ENCODE peak calls at places on chromosome 12, in seven cellular contexts. One of them, this sample, is unnamed.

GRCh38 chr12:70365648-70366518 is at the start of gene KCNMB4:
- DNase-seq in AG04450: no peak
- DNase-seq in neural progenitor cell: peak; percentile 95
- DNase-seq in mammary epithelial cell: peak; percentile 43
- DNase-seq in heart right ventricle: peak; percentile 69
- DNase-seq in effector memory CD4-positive, alpha-beta T cell: peak; percentile 66
- DNase-seq in psoas muscle: peak; percentile 73
- DNase-seq in this sample: no peak

GRCh38 chr12:42130670-42131402 is 13.8 kb downstream of the GXYLT1 start:
- DNase-seq in AG04450: no peak
- DNase-seq in neural progenitor cell: no peak
- DNase-seq in mammary epithelial cell: peak; percentile 60
- DNase-seq in heart right ventricle: no peak
- DNase-seq in effector memory CD4-positive, alpha-beta T cell: no peak
- DNase-seq in psoas muscle: peak; percentile 51
- DNase-seq in this sample: peak; percentile 50

GRCh38 chr12:131853832-131854797 is 25.9 kb downstream of the MMP17 start:
- DNase-seq in AG04450: no peak
- DNase-seq in neural progenitor cell: no peak
- DNase-seq in mammary epithelial cell: no peak
- DNase-seq in heart right ventricle: no peak
- DNase-seq in effector memory CD4-positive, alpha-beta T cell: no peak
- DNase-seq in psoas muscle: no peak
- DNase-seq in this sample: no peak

GRCh38 chr12:57134949-57135348 is 6.7 kb downstream of the LRP1 start:
- DNase-seq in AG04450: no peak
- DNase-seq in neural progenitor cell: no peak
- DNase-seq in mammary epithelial cell: no peak
- DNase-seq in heart right ventricle: no peak
- DNase-seq in effector memory CD4-positive, alpha-beta T cell: no peak
- DNase-seq in psoas muscle: no peak
- DNase-seq in this sample: no peak

GRCh38 chr12:53538209-53538689 is 31.0 kb upstream of the NPFF start:
- DNase-seq in AG04450: no peak
- DNase-seq in neural progenitor cell: no peak
- DNase-seq in mammary epithelial cell: peak; percentile 54
- DNase-seq in heart right ventricle: no peak
- DNase-seq in effector memory CD4-positive, alpha-beta T cell: no peak
- DNase-seq in psoas muscle: no peak
- DNase-seq in this sample: peak; percentile 31

GRCh38 chr12:49357099-49357678 is 10.1 kb upstream of the SPATS2 start:
- DNase-seq in AG04450: peak; percentile 32
- DNase-seq in neural progenitor cell: peak; percentile 37
- DNase-seq in mammary epithelial cell: peak; percentile 46
- DNase-seq in heart right ventricle: no peak
- DNase-seq in effector memory CD4-positive, alpha-beta T cell: no peak
- DNase-seq in psoas muscle: no peak
- DNase-seq in this sample: no peak

GRCh38 chr12:28237423-28237822 is 47.2 kb downstream of the CCDC91 start:
- DNase-seq in AG04450: no peak
- DNase-seq in neural progenitor cell: no peak
- DNase-seq in mammary epithelial cell: no peak
- DNase-seq in heart right ventricle: no peak
- DNase-seq in effector memory CD4-positive, alpha-beta T cell: no peak
- DNase-seq in psoas muscle: no peak
- DNase-seq in this sample: no peak

GRCh38 chr12:79983969-79984629 is 49.2 kb upstream of the PPP1R12A start:
- DNase-seq in AG04450: no peak
- DNase-seq in neural progenitor cell: peak; percentile 42
- DNase-seq in mammary epithelial cell: peak; percentile 33
- DNase-seq in heart right ventricle: no peak
- DNase-seq in effector memory CD4-positive, alpha-beta T cell: no peak
- DNase-seq in psoas muscle: no peak
- DNase-seq in this sample: no peak

GRCh38 chr12:100656806-100657205 is 83.3 kb downstream of the GAS2L3 start:
- DNase-seq in AG04450: no peak
- DNase-seq in neural progenitor cell: peak; percentile 67
- DNase-seq in mammary epithelial cell: no peak
- DNase-seq in heart right ventricle: no peak
- DNase-seq in effector memory CD4-positive, alpha-beta T cell: no peak
- DNase-seq in psoas muscle: no peak
- DNase-seq in this sample: no peak

GRCh38 chr12:108418162-108418561 is 79.1 kb upstream of the CMKLR1 start:
- DNase-seq in AG04450: no peak
- DNase-seq in neural progenitor cell: no peak
- DNase-seq in mammary epithelial cell: no peak
- DNase-seq in heart right ventricle: no peak
- DNase-seq in effector memory CD4-positive, alpha-beta T cell: no peak
- DNase-seq in psoas muscle: no peak
- DNase-seq in this sample: no peak

GRCh38 chr12:100069795-100070194 is 72.9 kb downstream of the BLTP3B start:
- DNase-seq in AG04450: no peak
- DNase-seq in neural progenitor cell: no peak
- DNase-seq in mammary epithelial cell: no peak
- DNase-seq in heart right ventricle: no peak
- DNase-seq in effector memory CD4-positive, alpha-beta T cell: no peak
- DNase-seq in psoas muscle: no peak
- DNase-seq in this sample: no peak

GRCh38 chr12:51162217-51162616 is 10.7 kb downstream of the TFCP2 start:
- DNase-seq in AG04450: no peak
- DNase-seq in neural progenitor cell: no peak
- DNase-seq in mammary epithelial cell: no peak
- DNase-seq in heart right ventricle: no peak
- DNase-seq in effector memory CD4-positive, alpha-beta T cell: no peak
- DNase-seq in psoas muscle: no peak
- DNase-seq in this sample: no peak

GRCh38 chr12:6230321-6231110 is 30.3 kb downstream of the CD9 start:
- DNase-seq in AG04450: no peak
- DNase-seq in neural progenitor cell: no peak
- DNase-seq in mammary epithelial cell: peak; percentile 89
- DNase-seq in heart right ventricle: no peak
- DNase-seq in effector memory CD4-positive, alpha-beta T cell: peak; percentile 51
- DNase-seq in psoas muscle: peak; percentile 54
- DNase-seq in this sample: peak; percentile 71

GRCh38 chr12:117853600-117853999 is 115.2 kb downstream of the KSR2 start:
- DNase-seq in AG04450: no peak
- DNase-seq in neural progenitor cell: no peak
- DNase-seq in mammary epithelial cell: peak; percentile 73
- DNase-seq in heart right ventricle: no peak
- DNase-seq in effector memory CD4-positive, alpha-beta T cell: no peak
- DNase-seq in psoas muscle: no peak
- DNase-seq in this sample: no peak

GRCh38 chr12:1698638-1699214 is 7.9 kb downstream of the ADIPOR2 start:
- DNase-seq in AG04450: no peak
- DNase-seq in neural progenitor cell: no peak
- DNase-seq in mammary epithelial cell: no peak
- DNase-seq in heart right ventricle: no peak
- DNase-seq in effector memory CD4-positive, alpha-beta T cell: no peak
- DNase-seq in psoas muscle: no peak
- DNase-seq in this sample: no peak

GRCh38 chr12:130192667-130193345 is 30.5 kb downstream of the FZD10 start:
- DNase-seq in AG04450: no peak
- DNase-seq in neural progenitor cell: peak; percentile 14
- DNase-seq in mammary epithelial cell: no peak
- DNase-seq in heart right ventricle: no peak
- DNase-seq in effector memory CD4-positive, alpha-beta T cell: no peak
- DNase-seq in psoas muscle: no peak
- DNase-seq in this sample: no peak

GRCh38 chr12:16075887-16076286 is 164.8 kb downstream of the DERA start:
- DNase-seq in AG04450: no peak
- DNase-seq in neural progenitor cell: no peak
- DNase-seq in mammary epithelial cell: no peak
- DNase-seq in heart right ventricle: no peak
- DNase-seq in effector memory CD4-positive, alpha-beta T cell: no peak
- DNase-seq in psoas muscle: no peak
- DNase-seq in this sample: no peak

GRCh38 chr12:11059784-11060183 is 2.3 kb downstream of the TAS2R46 start:
- DNase-seq in AG04450: no peak
- DNase-seq in neural progenitor cell: no peak
- DNase-seq in mammary epithelial cell: peak; percentile 7
- DNase-seq in heart right ventricle: no peak
- DNase-seq in effector memory CD4-positive, alpha-beta T cell: no peak
- DNase-seq in psoas muscle: no peak
- DNase-seq in this sample: no peak

GRCh38 chr12:89980236-89980635 is 271.6 kb upstream of the ATP2B1 start:
- DNase-seq in AG04450: no peak
- DNase-seq in neural progenitor cell: no peak
- DNase-seq in mammary epithelial cell: peak; percentile 41
- DNase-seq in heart right ventricle: no peak
- DNase-seq in effector memory CD4-positive, alpha-beta T cell: no peak
- DNase-seq in psoas muscle: no peak
- DNase-seq in this sample: no peak

GRCh38 chr12:65536876-65537661 is 258.6 kb downstream of the MSRB3 start:
- DNase-seq in AG04450: peak; percentile 99
- DNase-seq in neural progenitor cell: no peak
- DNase-seq in mammary epithelial cell: peak; percentile 97
- DNase-seq in heart right ventricle: no peak
- DNase-seq in effector memory CD4-positive, alpha-beta T cell: no peak
- DNase-seq in psoas muscle: no peak
- DNase-seq in this sample: peak; percentile 41

GRCh38 chr12:50690923-50691322 is 73.0 kb upstream of the ATF1 start:
- DNase-seq in AG04450: no peak
- DNase-seq in neural progenitor cell: no peak
- DNase-seq in mammary epithelial cell: no peak
- DNase-seq in heart right ventricle: peak; percentile 19
- DNase-seq in effector memory CD4-positive, alpha-beta T cell: no peak
- DNase-seq in psoas muscle: no peak
- DNase-seq in this sample: no peak

GRCh38 chr12:15728118-15728598 is 61.0 kb downstream of the EPS8 start:
- DNase-seq in AG04450: peak; percentile 21
- DNase-seq in neural progenitor cell: no peak
- DNase-seq in mammary epithelial cell: peak; percentile 73
- DNase-seq in heart right ventricle: no peak
- DNase-seq in effector memory CD4-positive, alpha-beta T cell: no peak
- DNase-seq in psoas muscle: no peak
- DNase-seq in this sample: no peak

DNA sequence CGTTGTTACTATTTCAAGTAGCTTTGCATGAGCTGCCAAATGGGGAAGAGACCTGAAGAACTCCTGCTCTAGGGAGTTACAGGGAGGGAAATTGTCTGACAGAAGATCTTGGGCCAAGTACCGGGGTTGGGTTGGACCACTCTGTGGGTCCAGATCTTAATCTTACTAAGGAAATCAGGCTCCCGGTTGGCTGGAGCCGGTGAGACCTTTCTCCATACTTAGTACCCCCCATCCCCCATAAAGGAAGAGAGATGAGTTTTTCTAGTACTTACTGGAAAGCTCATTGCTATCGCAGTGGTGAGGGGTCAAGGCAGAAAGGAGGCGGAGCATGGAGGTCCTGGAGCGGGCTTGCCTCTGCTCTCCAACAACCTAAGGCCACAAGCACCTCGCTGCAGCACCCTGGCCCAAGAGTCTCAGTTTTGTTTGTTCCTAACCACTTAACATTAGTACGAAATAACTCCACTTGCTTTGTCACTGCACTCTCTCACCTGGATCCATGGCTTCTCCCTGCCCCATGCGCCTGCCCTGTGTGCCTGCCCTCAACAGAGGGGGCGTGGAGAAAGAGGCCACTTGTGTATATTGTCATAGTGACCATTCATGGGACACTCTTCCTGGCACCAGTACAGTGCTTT is 6.8 kb upstream of the UNC119B start:
- DNase-seq in AG04450: no peak
- DNase-seq in neural progenitor cell: no peak
- DNase-seq in mammary epithelial cell: no peak
- DNase-seq in heart right ventricle: no peak
- DNase-seq in effector memory CD4-positive, alpha-beta T cell: no peak
- DNase-seq in psoas muscle: no peak
- DNase-seq in this sample: no peak
- H3K27ac ChIP-seq in AG04450: no peak overlapping the region
- H3K27ac ChIP-seq in neural progenitor cell: no peak overlapping the region
- H3K27ac ChIP-seq in mammary epithelial cell: no peak overlapping the region
- H3K27ac ChIP-seq in heart right ventricle: no peak overlapping the region
- H3K27ac ChIP-seq in effector memory CD4-positive, alpha-beta T cell: no peak overlapping the region
- H3K27ac ChIP-seq in psoas muscle: no peak overlapping the region
- H3K27ac ChIP-seq in this sample: no peak overlapping the region

GRCh38 chr12:122651520-122652224 is 51.5 kb downstream of the HCAR2 start:
- DNase-seq in AG04450: no peak
- DNase-seq in neural progenitor cell: no peak
- DNase-seq in mammary epithelial cell: no peak
- DNase-seq in heart right ventricle: no peak
- DNase-seq in effector memory CD4-positive, alpha-beta T cell: no peak
- DNase-seq in psoas muscle: no peak
- DNase-seq in this sample: peak; percentile 24
- H3K4me3 ChIP-seq in AG04450: no peak overlapping the region
- H3K4me3 ChIP-seq in neural progenitor cell: no peak overlapping the region
- H3K4me3 ChIP-seq in mammary epithelial cell: no peak overlapping the region
- H3K4me3 ChIP-seq in heart right ventricle: no peak overlapping the region
- H3K4me3 ChIP-seq in effector memory CD4-positive, alpha-beta T cell: no peak overlapping the region
- H3K4me3 ChIP-seq in psoas muscle: no peak overlapping the region
- H3K4me3 ChIP-seq in this sample: no peak overlapping the region

GRCh38 chr12:124832856-124833255 is 30.8 kb downstream of the SCARB1 start:
- DNase-seq in AG04450: no peak
- DNase-seq in neural progenitor cell: no peak
- DNase-seq in mammary epithelial cell: no peak
- DNase-seq in heart right ventricle: no peak
- DNase-seq in effector memory CD4-positive, alpha-beta T cell: no peak
- DNase-seq in psoas muscle: no peak
- DNase-seq in this sample: no peak
- H3K27ac ChIP-seq in AG04450: no peak overlapping the region
- H3K27ac ChIP-seq in neural progenitor cell: no peak overlapping the region
- H3K27ac ChIP-seq in mammary epithelial cell: no peak overlapping the region
- H3K27ac ChIP-seq in heart right ventricle: no peak overlapping the region
- H3K27ac ChIP-seq in effector memory CD4-positive, alpha-beta T cell: no peak overlapping the region
- H3K27ac ChIP-seq in psoas muscle: peak overlapping the region; percentile 23
- H3K27ac ChIP-seq in this sample: no peak overlapping the region

GRCh38 chr12:32488132-32488531 is 88.8 kb downstream of the FGD4 start:
- DNase-seq in AG04450: no peak
- DNase-seq in neural progenitor cell: no peak
- DNase-seq in mammary epithelial cell: no peak
- DNase-seq in heart right ventricle: no peak
- DNase-seq in effector memory CD4-positive, alpha-beta T cell: no peak
- DNase-seq in psoas muscle: no peak
- DNase-seq in this sample: no peak
- H3K4me3 ChIP-seq in AG04450: no peak overlapping the region
- H3K4me3 ChIP-seq in neural progenitor cell: no peak overlapping the region
- H3K4me3 ChIP-seq in mammary epithelial cell: no peak overlapping the region
- H3K4me3 ChIP-seq in heart right ventricle: no peak overlapping the region
- H3K4me3 ChIP-seq in effector memory CD4-positive, alpha-beta T cell: no peak overlapping the region
- H3K4me3 ChIP-seq in psoas muscle: no peak overlapping the region
- H3K4me3 ChIP-seq in this sample: no peak overlapping the region

GRCh38 chr12:14239350-14239934 is 126.0 kb upstream of the ATF7IP start:
- DNase-seq in AG04450: no peak
- DNase-seq in neural progenitor cell: no peak
- DNase-seq in mammary epithelial cell: peak; percentile 46
- DNase-seq in heart right ventricle: no peak
- DNase-seq in effector memory CD4-positive, alpha-beta T cell: no peak
- DNase-seq in psoas muscle: peak; percentile 16
- DNase-seq in this sample: no peak
- H3K27ac ChIP-seq in AG04450: no peak overlapping the region
- H3K27ac ChIP-seq in neural progenitor cell: no peak overlapping the region
- H3K27ac ChIP-seq in mammary epithelial cell: no peak overlapping the region
- H3K27ac ChIP-seq in heart right ventricle: no peak overlapping the region
- H3K27ac ChIP-seq in effector memory CD4-positive, alpha-beta T cell: peak overlapping the region; percentile 46
- H3K27ac ChIP-seq in psoas muscle: no peak overlapping the region
- H3K27ac ChIP-seq in this sample: peak overlapping the region; percentile 67